ENCODE peak calls at places on chromosome 1, in five cellular contexts. Z is HCT116, E is neural progenitor cell, X is GM23248, G is GM23338. J is an unnamed sample.

GRCh38 chr1:11499825-11500331 is 20.9 kb downstream of the DISP3 start:
- DNase-seq in Z (no peak), E (peak), X (no peak), G (peak), J (no peak)

GRCh38 chr1:235917267-235917811 is 50.6 kb upstream of the LYST start:
- DNase-seq in Z (peak), E (no peak), X (peak), G (no peak), J (peak)

GRCh38 chr1:185439727-185440415 is 122.8 kb upstream of the IVNS1ABP start:
- DNase-seq in Z (no peak), E (no peak), X (peak), G (no peak), J (peak)

GRCh38 chr1:31752258-31752657 is 11.9 kb downstream of the ADGRB2 start:
- DNase-seq in Z (no peak), E (no peak), X (no peak), G (peak), J (no peak)

GRCh38 chr1:171913385-171913784 is 72.1 kb downstream of the DNM3 start:
- DNase-seq in Z (peak), E (no peak), X (peak), G (no peak), J (no peak)

GRCh38 chr1:187442590-187442989 is 613.8 kb downstream of the PLA2G4A start:
- DNase-seq in Z (no peak), E (no peak), X (no peak), G (no peak), J (no peak)

GRCh38 chr1:89556716-89557442 is 32.2 kb downstream of the LRRC8B start:
- DNase-seq in Z (no peak), E (no peak), X (no peak), G (no peak), J (no peak)

GRCh38 chr1:62687903-62688686 is at the start of gene DOCK7:
- DNase-seq in Z (peak), E (peak), X (peak), G (peak), J (peak)

GRCh38 chr1:60054374-60054773 is 19.2 kb downstream of the C1orf87 start:
- DNase-seq in Z (no peak), E (no peak), X (no peak), G (no peak), J (no peak)

GRCh38 chr1:109530457-109531204 is 9.0 kb upstream of the GPR61 start:
- DNase-seq in Z (no peak), E (peak), X (no peak), G (no peak), J (no peak)

GRCh38 chr1:59986736-59987310 is 60.2 kb upstream of the CYP2J2 start:
- DNase-seq in Z (no peak), E (no peak), X (peak), G (no peak), J (no peak)

GRCh38 chr1:236522937-236523703 is 662 bp upstream of the LGALS8 start:
- DNase-seq in Z (no peak), E (no peak), X (peak), G (peak), J (peak)

GRCh38 chr1:233094269-233094668 is 143.9 kb downstream of the NTPCR start:
- DNase-seq in Z (no peak), E (no peak), X (no peak), G (no peak), J (no peak)

GRCh38 chr1:15283500-15283899 is 36.5 kb downstream of the FHAD1 start:
- DNase-seq in Z (no peak), E (no peak), X (peak), G (no peak), J (no peak)

GRCh38 chr1:56973898-56974752 is 8.3 kb upstream of the C8B start:
- DNase-seq in Z (no peak), E (no peak), X (no peak), G (no peak), J (no peak)

GRCh38 chr1:51433269-51433971 is 85.6 kb downstream of the EPS15 start:
- DNase-seq in Z (no peak), E (no peak), X (no peak), G (no peak), J (no peak)

GRCh38 chr1:173048629-173049326 is 2.0 kb downstream of the TNFSF18 start:
- DNase-seq in Z (no peak), E (no peak), X (peak), G (no peak), J (no peak)

GRCh38 chr1:53552146-53552940 is 93.1 kb downstream of the DMRTB1 start:
- DNase-seq in Z (no peak), E (peak), X (no peak), G (peak), J (no peak)

GRCh38 chr1:220884109-220884980 is 5.1 kb downstream of the HLX start:
- DNase-seq in Z (no peak), E (peak), X (no peak), G (peak), J (peak)

GRCh38 chr1:226209307-226210059 is 14.0 kb upstream of the MIXL1 start:
- DNase-seq in Z (no peak), E (no peak), X (no peak), G (no peak), J (no peak)

GRCh38 chr1:244918422-244919319 is 54.3 kb upstream of the HNRNPU start:
- DNase-seq in Z (no peak), E (peak), X (peak), G (peak), J (peak)

GRCh38 chr1:69483219-69483618 is 84.5 kb upstream of the LRRC7 start:
- DNase-seq in Z (no peak), E (no peak), X (no peak), G (no peak), J (no peak)

GRCh38 chr1:61472876-61473275 is 252.1 kb downstream of the TM2D1 start:
- DNase-seq in Z (no peak), E (no peak), X (peak), G (no peak), J (no peak)

GRCh38 chr1:1359668-1360468 is 1.5 kb upstream of the MXRA8 start:
- DNase-seq in Z (no peak), E (no peak), X (peak), G (no peak), J (peak)

GRCh38 chr1:178126790-178127189 is 32.9 kb downstream of the RASAL2 start:
- DNase-seq in Z (peak), E (no peak), X (peak), G (no peak), J (peak)

GRCh38 chr1:81113688-81114087 is 687.0 kb upstream of the ADGRL2 start:
- DNase-seq in Z (no peak), E (no peak), X (no peak), G (no peak), J (no peak)

GRCh38 chr1:153728305-153729066 is 636 bp downstream of the INTS3 start:
- DNase-seq in Z (no peak), E (peak), X (peak), G (peak), J (peak)

GRCh38 chr1:234132799-234133198 is 228.3 kb downstream of the SLC35F3 start:
- DNase-seq in Z (no peak), E (no peak), X (no peak), G (no peak), J (no peak)

GRCh38 chr1:206923009-206923960 is 1.5 kb upstream of the FCMR start:
- DNase-seq in Z (no peak), E (no peak), X (no peak), G (no peak), J (no peak)

GRCh38 chr1:114318951-114319350 is 165.3 kb upstream of the SYT6 start:
- DNase-seq in Z (no peak), E (no peak), X (no peak), G (no peak), J (no peak)

GRCh38 chr1:160069460-160070231 is at the start of gene KCNJ10:
- DNase-seq in Z (no peak), E (no peak), X (peak), G (no peak), J (no peak)
- TF ChIP-seq EZH2 in Z (no peak), E (peak), X (peak), G (no peak), J (no peak)

GRCh38 chr1:211375949-211376348 is 49.3 kb downstream of the TRAF5 start:
- DNase-seq in Z (no peak), E (no peak), X (no peak), G (no peak), J (no peak)
- TF ChIP-seq EZH2phosphoT487 in Z (no peak), E (no peak), X (no peak), G (no peak), J (no peak)

GRCh38 chr1:159171688-159172501 is 480 bp downstream of the CADM3 start:
- DNase-seq in Z (no peak), E (peak), X (no peak), G (peak), J (peak)
- TF ChIP-seq EZH2 in Z (no peak), E (no peak), X (no peak), G (no peak), J (peak)

DNA sequence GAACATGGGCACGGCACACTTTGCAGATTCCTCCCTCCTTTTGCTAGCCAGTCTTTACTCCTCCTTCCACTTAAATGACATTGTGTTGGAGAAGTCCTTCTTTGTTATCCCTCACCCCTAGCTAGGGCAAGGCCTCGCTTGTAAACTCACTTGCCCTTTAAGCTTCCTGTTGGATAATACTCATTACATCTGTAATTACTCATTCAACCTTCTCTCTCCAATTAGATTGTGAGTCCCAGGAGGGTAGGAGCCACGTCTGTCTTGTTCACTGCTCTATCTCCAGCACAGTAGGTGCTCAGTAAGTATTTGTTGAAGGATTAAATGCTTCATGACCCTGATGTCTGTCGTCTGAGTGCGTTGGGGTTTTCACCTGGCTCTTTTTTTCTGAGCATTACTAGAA is 98.7 kb upstream of the USP24 start:
- DNase-seq in Z (no peak), E (peak), X (peak), G (no peak), J (no peak)
- TF ChIP-seq EZH2phosphoT487 in Z (no peak), E (no peak), X (no peak), G (no peak), J (no peak)

DNA sequence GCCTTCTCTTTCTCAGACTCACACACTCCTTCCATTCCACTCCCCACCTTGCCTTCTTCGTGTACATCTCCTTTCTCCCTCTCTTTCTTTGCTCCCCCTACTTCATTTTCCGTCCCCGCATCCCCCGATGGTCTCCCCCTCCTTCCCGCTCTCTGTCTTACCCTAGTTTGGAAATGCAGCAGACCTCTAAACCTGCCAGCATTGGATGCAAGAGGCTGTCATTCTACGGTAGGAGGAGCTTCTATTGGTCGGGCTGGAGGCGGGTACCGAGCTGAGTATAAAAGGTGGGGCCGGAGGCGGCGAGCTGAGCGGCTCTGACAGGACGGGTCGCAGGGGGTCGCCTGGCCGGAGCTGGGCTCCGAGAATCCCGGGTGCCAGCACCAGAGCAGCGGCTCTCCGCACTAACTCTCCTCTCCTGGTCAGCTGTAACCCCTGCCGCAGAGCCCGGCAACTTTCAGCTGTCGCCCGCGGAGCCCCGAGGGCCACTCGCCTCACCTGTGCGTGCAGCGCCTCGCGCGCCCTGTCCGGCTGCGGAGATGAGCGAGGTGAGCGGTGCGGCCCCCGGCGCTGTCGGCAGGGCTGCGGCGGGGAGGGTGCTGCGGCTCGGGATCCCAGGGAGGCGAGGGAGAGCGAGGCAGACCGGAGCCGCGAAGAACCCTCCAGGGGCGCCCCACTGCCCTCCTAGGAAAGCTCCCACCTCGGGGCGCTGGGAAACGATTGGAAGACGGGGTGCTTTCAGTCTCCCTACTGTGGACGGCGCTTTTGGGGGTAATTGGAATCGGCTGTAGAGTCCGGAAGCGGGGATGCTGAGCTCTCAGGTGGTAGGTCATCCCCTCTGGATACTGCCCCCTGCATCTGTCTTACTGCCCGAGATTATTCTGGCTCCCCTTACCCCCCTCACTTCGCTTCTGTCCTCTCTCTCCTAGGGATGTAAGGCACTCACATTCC is at the start of gene PCP4L1:
- DNase-seq in Z (no peak), E (peak), X (peak), G (peak), J (peak)
- TF ChIP-seq EZH2 in Z (no peak), E (peak), X (no peak), G (no peak), J (no peak)

J was measured in hepatocyte.